ENCODE peak calls at places on chromosomes 5 and 9, in four cellular contexts. H, U, S and V are unnamed samples.

GRCh38 chr9:21553441-21553840 is 71.3 kb upstream of the IFNE start:
- DNase-seq in H (no peak), U (no peak), S (no peak), V (no peak)

GRCh38 chr5:145776886-145777285 is 58.3 kb downstream of the PRELID2 start:
- DNase-seq in H (no peak), U (no peak), S (no peak), V (no peak)

GRCh38 chr5:132283423-132284043 is 10.7 kb upstream of the SLC22A4 start:
- DNase-seq in H (peak; percentile 43), U (no peak), S (no peak), V (peak; percentile 59)

GRCh38 chr5:170216262-170216864 is 16.4 kb upstream of the C5orf58 start:
- DNase-seq in H (peak; percentile 29), U (peak; percentile 17), S (no peak), V (peak; percentile 68)

GRCh38 chr5:157785781-157786180 is 42.3 kb downstream of the LSM11 start:
- DNase-seq in H (no peak), U (no peak), S (no peak), V (no peak)

GRCh38 chr5:32422697-32423096 is 21.8 kb downstream of the ZFR start:
- DNase-seq in H (no peak), U (no peak), S (no peak), V (no peak)

GRCh38 chr5:138677782-138678181 is 75.4 kb upstream of the CTNNA1 start:
- DNase-seq in H (no peak), U (no peak), S (no peak), V (no peak)

GRCh38 chr5:157533011-157533481 is 42.5 kb downstream of the ADAM19 start:
- DNase-seq in H (peak; percentile 48), U (no peak), S (no peak), V (no peak)

GRCh38 chr9:69325409-69326212 is 596 bp downstream of the ENTREP1 start:
- DNase-seq in H (no peak), U (no peak), S (no peak), V (peak; percentile 41)

GRCh38 chr9:83199240-83199639 is 136.3 kb upstream of the RASEF start:
- DNase-seq in H (peak; percentile 44), U (no peak), S (no peak), V (peak; percentile 57)

GRCh38 chr9:92097997-92098482 is 17.2 kb downstream of the SPTLC1 start:
- DNase-seq in H (no peak), U (no peak), S (peak; percentile 70), V (no peak)

GRCh38 chr5:171961117-171961516 is 45.3 kb downstream of the FBXW11 start:
- DNase-seq in H (no peak), U (no peak), S (peak; percentile 74), V (no peak)

GRCh38 chr9:91349115-91349555 is 12.6 kb downstream of the AUH start:
- DNase-seq in H (no peak), U (no peak), S (no peak), V (no peak)

GRCh38 chr5:112626715-112627114 is 111.0 kb upstream of the APC start:
- DNase-seq in H (no peak), U (no peak), S (no peak), V (no peak)

GRCh38 chr5:16265141-16265540 is 85.5 kb upstream of the MARCHF11 start:
- DNase-seq in H (no peak), U (no peak), S (no peak), V (no peak)
- TF ChIP-seq TARDBP in H (no peak), U (no peak), S (no peak), V (no peak)

GRCh38 chr5:81450940-81451339 is 57.0 kb upstream of the ACOT12 start:
- DNase-seq in H (peak; percentile 89), U (no peak), S (no peak), V (no peak)
- TF ChIP-seq TARDBP in H (no peak), U (no peak), S (no peak), V (no peak)

GRCh38 chr5:143001764-143002351 is 231.7 kb downstream of the ARHGAP26 start:
- DNase-seq in H (no peak), U (no peak), S (no peak), V (no peak)

GRCh38 chr5:143006511-143006910 is 236.3 kb downstream of the ARHGAP26 start:
- DNase-seq in H (no peak), U (no peak), S (no peak), V (no peak)

GRCh38 chr5:143002459-143003327 is 232.5 kb downstream of the ARHGAP26 start:
- DNase-seq in H (no peak), U (peak; percentile 23), S (peak; percentile 82), V (peak; percentile 32)

GRCh38 chr5:143003328-143003636 is 233.1 kb downstream of the ARHGAP26 start:
- DNase-seq in H (no peak), U (no peak), S (no peak), V (no peak)

GRCh38 chr5:143004361-143004802 is 234.2 kb downstream of the ARHGAP26 start:
- DNase-seq in H (no peak), U (no peak), S (no peak), V (no peak)
- TF ChIP-seq TARDBP in H (no peak), U (no peak), S (no peak), V (no peak)

DNA sequence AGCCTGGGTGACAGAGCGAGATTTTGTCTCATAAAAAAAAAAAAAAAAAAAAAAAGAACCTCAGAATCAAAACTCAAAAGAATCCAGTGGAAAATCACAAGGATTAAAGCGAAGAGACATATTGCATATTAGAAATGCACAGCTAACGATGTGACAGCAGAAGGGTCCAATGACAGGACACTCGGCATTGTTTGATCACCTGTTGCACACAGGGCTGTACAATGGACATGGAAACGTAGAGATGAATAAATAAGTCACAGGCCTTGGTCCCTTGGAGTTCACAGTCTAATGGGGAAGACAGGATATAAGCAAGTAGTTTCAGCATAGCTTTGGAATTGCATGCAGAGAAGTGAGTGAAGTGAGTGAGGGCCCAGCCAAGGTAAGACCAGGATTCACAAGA is 25.9 kb upstream of the PIK3R1 start:
- DNase-seq in H (no peak), U (no peak), S (no peak), V (no peak)
- TF ChIP-seq TARDBP in H (no peak), U (no peak), S (no peak), V (no peak)

GRCh38 chr9:35771079-35771441 is 17.0 kb upstream of the MSMP start:
- DNase-seq in H (no peak), U (no peak), S (no peak), V (no peak)

GRCh38 chr9:35771943-35772342 is 17.9 kb upstream of the MSMP start:
- DNase-seq in H (peak; percentile 59), U (no peak), S (no peak), V (no peak)

GRCh38 chr9:35771524-35771923 is 17.4 kb upstream of the MSMP start:
- DNase-seq in H (peak; percentile 64), U (peak; percentile 52), S (no peak), V (no peak)

GRCh38 chr9:35776018-35776417 is 15.4 kb upstream of the NPR2 start:
- DNase-seq in H (no peak), U (no peak), S (no peak), V (no peak)

DNA sequence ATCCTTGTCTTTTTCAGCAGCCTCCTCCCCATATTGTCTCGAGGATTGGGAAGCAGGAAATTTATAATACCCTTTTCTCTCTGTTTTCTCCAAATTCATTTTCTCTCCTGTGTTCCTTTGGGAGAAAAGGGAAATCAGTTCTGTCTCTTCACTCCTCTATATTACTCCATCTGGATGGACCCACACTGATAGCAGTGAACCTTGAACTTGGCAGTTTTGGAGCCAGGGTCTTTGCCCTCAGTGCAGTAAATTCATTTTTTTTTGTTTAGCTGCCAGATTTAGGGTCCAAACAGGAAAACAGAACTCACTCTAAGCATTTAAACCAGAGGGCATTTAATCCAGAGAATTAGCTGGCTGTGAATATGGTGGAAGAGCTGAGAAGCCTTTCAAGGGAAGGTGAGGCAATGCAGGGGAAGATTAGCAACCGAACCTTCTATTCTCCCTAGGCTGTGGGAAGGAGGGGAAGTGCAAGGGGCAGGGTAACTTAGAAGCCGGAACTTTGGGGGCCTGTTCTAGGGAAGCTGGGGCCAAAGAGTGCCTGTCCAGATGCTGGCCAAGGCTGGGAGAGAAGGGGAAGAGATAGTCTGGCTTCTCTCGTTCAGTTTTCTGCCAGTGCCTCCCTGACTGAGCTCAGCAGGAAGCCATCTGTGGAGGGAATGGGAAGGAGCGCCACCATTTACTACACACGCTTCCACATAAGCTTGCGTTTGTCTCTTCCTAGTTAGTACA is 16.3 kb upstream of the NPR2 start:
- DNase-seq in H (no peak), U (no peak), S (no peak), V (no peak)
- TF ChIP-seq TARDBP in H (no peak), U (no peak), S (no peak), V (no peak)

GRCh38 chr9:36191290-36191645 is 547 bp downstream of the CLTA start:
- DNase-seq in H (no peak), U (no peak), S (no peak), V (no peak)

GRCh38 chr9:36192196-36192595 is 1.5 kb downstream of the CLTA start:
- DNase-seq in H (no peak), U (no peak), S (no peak), V (peak; percentile 46)

GRCh38 chr9:36193049-36193448 is 2.3 kb downstream of the CLTA start:
- DNase-seq in H (no peak), U (no peak), S (no peak), V (no peak)

GRCh38 chr9:36190388-36191289 is at the start of gene CLTA:
- DNase-seq in H (peak; percentile 99), U (peak; percentile 93), S (peak; percentile 97), V (peak; percentile 98)

GRCh38 chr9:36191696-36192095 is 975 bp downstream of the CLTA start:
- DNase-seq in H (no peak), U (no peak), S (no peak), V (peak; percentile 33)
- TF ChIP-seq TARDBP in H (no peak), U (no peak), S (no peak), V (no peak)

DNA sequence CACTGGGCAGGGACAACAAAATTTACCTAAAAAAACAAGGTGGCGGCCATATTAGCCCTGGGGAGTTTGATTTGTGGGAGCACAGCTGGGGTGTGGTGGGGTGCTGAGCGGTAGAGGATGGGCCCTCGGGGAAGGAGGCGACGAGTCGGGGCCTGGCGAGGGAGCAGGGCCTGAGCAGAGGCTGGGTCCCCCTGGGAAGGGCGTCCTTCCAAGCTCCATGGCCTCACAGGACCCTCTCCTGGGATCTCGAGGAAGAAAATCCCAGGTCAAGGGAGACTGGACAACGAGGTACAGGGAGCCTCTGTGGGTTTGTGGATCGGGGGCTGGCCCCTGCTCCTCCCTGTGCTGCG is 165.5 kb downstream of the CACNA1B start:
- DNase-seq in H (no peak), U (no peak), S (no peak), V (no peak)
- TF ChIP-seq TARDBP in H (no peak), U (no peak), S (no peak), V (no peak)

GRCh38 chr9:134811673-134812668 is 68.6 kb upstream of the FCN2 start:
- DNase-seq in H (no peak), U (no peak), S (no peak), V (peak; percentile 38)
- TF ChIP-seq TARDBP in H (no peak), U (no peak), S (no peak), V (no peak)